ENCODE peak calls at places on chromosomes 5 and 9, in eight cellular contexts. One of them, this sample, is unnamed.
A peak's percentile ranks its signal among the peaks of the same experiment; 100 is the strongest.

GRCh38 chr5:129241755-129242154 is 147.2 kb downstream of the ISOC1 start:
- DNase-seq in AG04450: no peak
- DNase-seq in endodermal cell: no peak
- DNase-seq in neural progenitor cell: no peak
- DNase-seq in ovary: no peak
- DNase-seq in brain microvascular endothelial cell: no peak
- DNase-seq in GM23338: peak; percentile 61
- DNase-seq in psoas muscle: no peak
- DNase-seq in this sample: no peak

GRCh38 chr9:18910435-18910834 is 122.6 kb downstream of the SAXO1 start:
- DNase-seq in AG04450: no peak
- DNase-seq in endodermal cell: no peak
- DNase-seq in neural progenitor cell: no peak
- DNase-seq in ovary: no peak
- DNase-seq in brain microvascular endothelial cell: no peak
- DNase-seq in GM23338: no peak
- DNase-seq in psoas muscle: no peak
- DNase-seq in this sample: no peak

GRCh38 chr9:127893392-127893791 is 6.0 kb downstream of the ST6GALNAC6 start:
- DNase-seq in AG04450: no peak
- DNase-seq in endodermal cell: no peak
- DNase-seq in neural progenitor cell: no peak
- DNase-seq in ovary: no peak
- DNase-seq in brain microvascular endothelial cell: no peak
- DNase-seq in GM23338: no peak
- DNase-seq in psoas muscle: no peak
- DNase-seq in this sample: no peak

GRCh38 chr9:96875460-96876142 is 21.3 kb upstream of the ZNF782 start:
- DNase-seq in AG04450: peak; percentile 43
- DNase-seq in endodermal cell: peak; percentile 97
- DNase-seq in neural progenitor cell: peak; percentile 98
- DNase-seq in ovary: no peak
- DNase-seq in brain microvascular endothelial cell: peak; percentile 74
- DNase-seq in GM23338: peak; percentile 100
- DNase-seq in psoas muscle: peak; percentile 32
- DNase-seq in this sample: peak; percentile 92

GRCh38 chr5:107538331-107539162 is 132.2 kb downstream of the EFNA5 start:
- DNase-seq in AG04450: no peak
- DNase-seq in endodermal cell: no peak
- DNase-seq in neural progenitor cell: no peak
- DNase-seq in ovary: no peak
- DNase-seq in brain microvascular endothelial cell: no peak
- DNase-seq in GM23338: no peak
- DNase-seq in psoas muscle: no peak
- DNase-seq in this sample: no peak

GRCh38 chr5:123344819-123345426 is 78.3 kb downstream of the CEP120 start:
- DNase-seq in AG04450: no peak
- DNase-seq in endodermal cell: peak; percentile 53
- DNase-seq in neural progenitor cell: peak; percentile 59
- DNase-seq in ovary: peak; percentile 26
- DNase-seq in brain microvascular endothelial cell: peak; percentile 31
- DNase-seq in GM23338: peak; percentile 76
- DNase-seq in psoas muscle: no peak
- DNase-seq in this sample: peak; percentile 15

GRCh38 chr5:17305964-17306725 is 88.7 kb downstream of the BASP1 start:
- DNase-seq in AG04450: no peak
- DNase-seq in endodermal cell: peak; percentile 64
- DNase-seq in neural progenitor cell: no peak
- DNase-seq in ovary: no peak
- DNase-seq in brain microvascular endothelial cell: peak; percentile 92
- DNase-seq in GM23338: peak; percentile 11
- DNase-seq in psoas muscle: no peak
- DNase-seq in this sample: peak; percentile 34

GRCh38 chr9:34047864-34048729 is 590 bp downstream of the UBAP2 start:
- DNase-seq in AG04450: no peak
- DNase-seq in endodermal cell: no peak
- DNase-seq in neural progenitor cell: peak; percentile 52
- DNase-seq in ovary: peak; percentile 64
- DNase-seq in brain microvascular endothelial cell: no peak
- DNase-seq in GM23338: peak; percentile 59
- DNase-seq in psoas muscle: peak; percentile 40
- DNase-seq in this sample: peak; percentile 69

GRCh38 chr9:134099123-134099761 is 31.4 kb upstream of the BRD3 start:
- DNase-seq in AG04450: no peak
- DNase-seq in endodermal cell: peak; percentile 84
- DNase-seq in neural progenitor cell: peak; percentile 29
- DNase-seq in ovary: no peak
- DNase-seq in brain microvascular endothelial cell: peak; percentile 45
- DNase-seq in GM23338: peak; percentile 82
- DNase-seq in psoas muscle: no peak
- DNase-seq in this sample: peak; percentile 77

GRCh38 chr5:180111273-180111695 is 39.7 kb upstream of the RNF130 start:
- DNase-seq in AG04450: no peak
- DNase-seq in endodermal cell: peak; percentile 44
- DNase-seq in neural progenitor cell: no peak
- DNase-seq in ovary: no peak
- DNase-seq in brain microvascular endothelial cell: no peak
- DNase-seq in GM23338: no peak
- DNase-seq in psoas muscle: no peak
- DNase-seq in this sample: no peak

GRCh38 chr9:136222896-136223266 is 18.0 kb upstream of the LHX3 start:
- DNase-seq in AG04450: no peak
- DNase-seq in endodermal cell: no peak
- DNase-seq in neural progenitor cell: no peak
- DNase-seq in ovary: no peak
- DNase-seq in brain microvascular endothelial cell: no peak
- DNase-seq in GM23338: no peak
- DNase-seq in psoas muscle: no peak
- DNase-seq in this sample: no peak

GRCh38 chr5:3120013-3120412 is 368.5 kb upstream of the IRX2 start:
- DNase-seq in AG04450: no peak
- DNase-seq in endodermal cell: no peak
- DNase-seq in neural progenitor cell: peak; percentile 74
- DNase-seq in ovary: no peak
- DNase-seq in brain microvascular endothelial cell: no peak
- DNase-seq in GM23338: no peak
- DNase-seq in psoas muscle: no peak
- DNase-seq in this sample: no peak

GRCh38 chr9:132901859-132902831 is 23.4 kb downstream of the SPACA9 start:
- DNase-seq in AG04450: peak; percentile 57
- DNase-seq in endodermal cell: peak; percentile 92
- DNase-seq in neural progenitor cell: peak; percentile 78
- DNase-seq in ovary: peak; percentile 70
- DNase-seq in brain microvascular endothelial cell: peak; percentile 86
- DNase-seq in GM23338: peak; percentile 84
- DNase-seq in psoas muscle: peak; percentile 53
- DNase-seq in this sample: peak; percentile 95

GRCh38 chr5:574906-575305 is 37.2 kb upstream of the CEP72 start:
- DNase-seq in AG04450: no peak
- DNase-seq in endodermal cell: no peak
- DNase-seq in neural progenitor cell: no peak
- DNase-seq in ovary: no peak
- DNase-seq in brain microvascular endothelial cell: no peak
- DNase-seq in GM23338: no peak
- DNase-seq in psoas muscle: no peak
- DNase-seq in this sample: no peak

GRCh38 chr5:169627551-169627950 is 9.5 kb upstream of the DOCK2 start:
- DNase-seq in AG04450: no peak
- DNase-seq in endodermal cell: no peak
- DNase-seq in neural progenitor cell: no peak
- DNase-seq in ovary: no peak
- DNase-seq in brain microvascular endothelial cell: no peak
- DNase-seq in GM23338: no peak
- DNase-seq in psoas muscle: no peak
- DNase-seq in this sample: no peak

GRCh38 chr5:134603059-134603458 is 29.6 kb downstream of the SAR1B start:
- DNase-seq in AG04450: peak; percentile 36
- DNase-seq in endodermal cell: no peak
- DNase-seq in neural progenitor cell: no peak
- DNase-seq in ovary: no peak
- DNase-seq in brain microvascular endothelial cell: no peak
- DNase-seq in GM23338: no peak
- DNase-seq in psoas muscle: no peak
- DNase-seq in this sample: peak; percentile 45

GRCh38 chr9:83062011-83062652 is 810 bp downstream of the RASEF start:
- DNase-seq in AG04450: no peak
- DNase-seq in endodermal cell: peak; percentile 85
- DNase-seq in neural progenitor cell: peak; percentile 37
- DNase-seq in ovary: no peak
- DNase-seq in brain microvascular endothelial cell: no peak
- DNase-seq in GM23338: peak; percentile 71
- DNase-seq in psoas muscle: no peak
- DNase-seq in this sample: peak; percentile 57

GRCh38 chr9:117644607-117645244 is 59.5 kb upstream of the TLR4 start:
- DNase-seq in AG04450: peak; percentile 6
- DNase-seq in endodermal cell: peak; percentile 92
- DNase-seq in neural progenitor cell: peak; percentile 76
- DNase-seq in ovary: peak; percentile 48
- DNase-seq in brain microvascular endothelial cell: peak; percentile 57
- DNase-seq in GM23338: peak; percentile 85
- DNase-seq in psoas muscle: peak; percentile 75
- DNase-seq in this sample: peak; percentile 60

GRCh38 chr5:27041372-27041771 is 3.0 kb upstream of the CDH9 start:
- DNase-seq in AG04450: no peak
- DNase-seq in endodermal cell: no peak
- DNase-seq in neural progenitor cell: peak; percentile 69
- DNase-seq in ovary: no peak
- DNase-seq in brain microvascular endothelial cell: no peak
- DNase-seq in GM23338: no peak
- DNase-seq in psoas muscle: no peak
- DNase-seq in this sample: no peak

GRCh38 chr5:27034531-27034930 is 3.9 kb downstream of the CDH9 start:
- DNase-seq in AG04450: no peak
- DNase-seq in endodermal cell: no peak
- DNase-seq in neural progenitor cell: no peak
- DNase-seq in ovary: no peak
- DNase-seq in brain microvascular endothelial cell: no peak
- DNase-seq in GM23338: no peak
- DNase-seq in psoas muscle: no peak
- DNase-seq in this sample: no peak

GRCh38 chr5:27038476-27038875 is at the start of gene CDH9:
- DNase-seq in AG04450: no peak
- DNase-seq in endodermal cell: peak; percentile 64
- DNase-seq in neural progenitor cell: peak; percentile 53
- DNase-seq in ovary: no peak
- DNase-seq in brain microvascular endothelial cell: no peak
- DNase-seq in GM23338: peak; percentile 51
- DNase-seq in psoas muscle: no peak
- DNase-seq in this sample: no peak
- TF ChIP-seq CTCF in AG04450: no peak
- TF ChIP-seq CTCF in endodermal cell: no peak
- TF ChIP-seq CTCF in neural progenitor cell: no peak
- TF ChIP-seq CTCF in ovary: no peak
- TF ChIP-seq CTCF in brain microvascular endothelial cell: peak; percentile 47
- TF ChIP-seq CTCF in GM23338: no peak
- TF ChIP-seq CTCF in psoas muscle: no peak
- TF ChIP-seq CTCF in this sample: no peak

DNA sequence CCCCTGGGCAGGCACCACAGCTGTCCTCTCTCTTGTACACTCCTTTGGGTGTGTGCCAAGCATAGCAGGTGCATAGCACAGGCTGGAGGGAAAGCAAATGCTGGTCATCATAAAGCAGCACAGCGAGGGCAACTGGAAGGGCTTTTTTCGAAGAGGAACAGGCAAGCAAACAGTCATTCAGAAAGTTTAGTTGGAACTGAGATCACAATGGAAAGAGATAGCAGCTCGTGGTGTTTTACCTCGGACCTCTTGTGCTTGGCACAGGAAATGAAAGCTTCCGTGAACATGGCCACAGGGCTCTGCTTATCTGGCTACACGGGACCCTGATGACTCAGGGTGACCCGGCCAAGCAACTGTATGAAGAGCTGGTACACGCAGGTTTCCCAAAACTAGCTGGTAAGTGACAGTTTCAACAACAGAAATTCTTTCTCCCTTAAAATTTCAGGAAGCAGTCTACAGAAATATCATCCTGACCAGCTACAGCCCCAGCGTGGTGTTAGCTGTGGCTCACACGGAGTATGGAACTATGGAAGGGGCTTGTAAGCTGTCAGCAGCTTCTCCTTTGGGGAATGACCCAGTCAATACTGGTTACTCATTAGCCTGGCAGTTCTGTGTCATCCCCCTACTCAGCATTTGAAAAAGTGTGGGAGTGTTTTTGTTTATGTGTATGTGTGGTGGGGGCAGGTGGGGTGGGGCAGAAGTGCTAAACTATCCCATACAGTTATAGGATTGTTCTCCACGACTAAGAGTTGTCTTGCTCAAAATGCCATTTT is 48.1 kb downstream of the POC5 start:
- DNase-seq in AG04450: no peak
- DNase-seq in endodermal cell: no peak
- DNase-seq in neural progenitor cell: no peak
- DNase-seq in ovary: no peak
- DNase-seq in brain microvascular endothelial cell: peak; percentile 40
- DNase-seq in GM23338: no peak
- DNase-seq in psoas muscle: peak; percentile 26
- DNase-seq in this sample: peak; percentile 30
- H3K27ac ChIP-seq in AG04450: no peak overlapping the region
- H3K27ac ChIP-seq in endodermal cell: no peak overlapping the region
- H3K27ac ChIP-seq in neural progenitor cell: no peak overlapping the region
- H3K27ac ChIP-seq in ovary: no peak overlapping the region
- H3K27ac ChIP-seq in brain microvascular endothelial cell: no peak overlapping the region
- H3K27ac ChIP-seq in GM23338: no peak overlapping the region
- H3K27ac ChIP-seq in psoas muscle: no peak overlapping the region
- H3K27ac ChIP-seq in this sample: no peak overlapping the region

GRCh38 chr5:104494043-104494442 is 931.5 kb upstream of the NUDT12 start:
- DNase-seq in AG04450: no peak
- DNase-seq in endodermal cell: no peak
- DNase-seq in neural progenitor cell: no peak
- DNase-seq in ovary: no peak
- DNase-seq in brain microvascular endothelial cell: no peak
- DNase-seq in GM23338: no peak
- DNase-seq in psoas muscle: no peak
- DNase-seq in this sample: no peak

GRCh38 chr5:104498281-104498680 is 935.7 kb upstream of the NUDT12 start:
- DNase-seq in AG04450: peak; percentile 52
- DNase-seq in endodermal cell: no peak
- DNase-seq in neural progenitor cell: no peak
- DNase-seq in ovary: no peak
- DNase-seq in brain microvascular endothelial cell: peak; percentile 19
- DNase-seq in GM23338: no peak
- DNase-seq in psoas muscle: no peak
- DNase-seq in this sample: no peak
- TF ChIP-seq CTCF in AG04450: no peak
- TF ChIP-seq CTCF in endodermal cell: no peak
- TF ChIP-seq CTCF in neural progenitor cell: no peak
- TF ChIP-seq CTCF in ovary: no peak
- TF ChIP-seq CTCF in brain microvascular endothelial cell: no peak
- TF ChIP-seq CTCF in GM23338: no peak
- TF ChIP-seq CTCF in psoas muscle: no peak
- TF ChIP-seq CTCF in this sample: no peak

DNA sequence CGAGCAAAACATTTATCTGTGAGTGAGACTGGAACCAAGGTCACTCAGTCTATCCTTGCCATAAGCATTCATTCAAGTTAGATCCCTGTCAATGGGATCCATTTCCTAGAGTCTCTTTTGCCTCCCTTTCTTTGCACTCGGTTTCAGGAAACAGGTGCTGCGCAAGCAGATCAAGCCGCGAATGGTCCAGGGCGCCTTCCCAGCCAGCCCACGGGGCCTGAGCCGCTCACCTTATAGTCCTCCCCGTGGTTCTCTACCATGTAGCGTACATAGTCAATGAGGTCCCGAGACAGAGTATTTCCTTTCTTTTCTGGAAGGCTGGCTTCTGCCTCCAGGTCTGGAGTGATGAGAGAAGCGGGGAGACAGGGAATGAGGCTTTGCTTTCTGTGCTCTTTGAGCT is 3.4 kb downstream of the NOP16 start:
- DNase-seq in AG04450: no peak
- DNase-seq in endodermal cell: no peak
- DNase-seq in neural progenitor cell: no peak
- DNase-seq in ovary: no peak
- DNase-seq in brain microvascular endothelial cell: no peak
- DNase-seq in GM23338: no peak
- DNase-seq in psoas muscle: no peak
- DNase-seq in this sample: no peak
- H3K27ac ChIP-seq in AG04450: no peak overlapping the region
- H3K27ac ChIP-seq in endodermal cell: no peak overlapping the region
- H3K27ac ChIP-seq in neural progenitor cell: no peak overlapping the region
- H3K27ac ChIP-seq in ovary: no peak overlapping the region
- H3K27ac ChIP-seq in brain microvascular endothelial cell: no peak overlapping the region
- H3K27ac ChIP-seq in GM23338: no peak overlapping the region
- H3K27ac ChIP-seq in psoas muscle: peak overlapping the region; percentile 39
- H3K27ac ChIP-seq in this sample: peak overlapping the region; percentile 11